ENCODE peak calls at places on chromosomes 2 and 18, in eight cellular contexts. X is tibial nerve; B is astrocyte; M is Caco-2; R is fibroblast of villous mesenchyme; C is adrenal gland; S is tibial artery; A is CD8-positive, alpha-beta T cell. F is an unnamed sample.
A peak's percentile ranks its signal among the peaks of the same experiment; 100 is the strongest.

GRCh38 chr2:65377556-65378307 is 54.7 kb downstream of the SPRED2 start:
- DNase-seq in X (no peak), B (peak; percentile 82), S (no peak), M (peak; percentile 59), R (peak; percentile 87), C (peak; percentile 62), A (no peak), F (no peak)

GRCh38 chr2:159506764-159507406 is 109.5 kb downstream of the BAZ2B start:
- DNase-seq in X (no peak), S (no peak), A (no peak), B (peak; percentile 59), M (no peak), C (no peak), R (no peak), F (no peak)

GRCh38 chr2:83991992-83992391 is 467.1 kb downstream of the SUCLG1 start:
- DNase-seq in C (no peak), A (no peak), S (no peak), B (no peak), X (no peak), M (no peak), R (no peak), F (no peak)

GRCh38 chr2:47654790-47655562 is 128.0 kb upstream of the MSH6 start:
- DNase-seq in X (no peak), A (no peak), M (no peak), C (no peak), S (no peak), R (no peak), B (no peak), F (no peak)

GRCh38 chr2:223563462-223563861 is 38.7 kb downstream of the SCG2 start:
- DNase-seq in X (no peak), S (no peak), B (peak; percentile 83), R (peak; percentile 81), C (no peak), M (no peak), A (no peak), F (no peak)

GRCh38 chr18:23828426-23828825 is 139.2 kb downstream of the LAMA3 start:
- DNase-seq in M (no peak), R (peak; percentile 61), B (peak; percentile 72), S (no peak), X (no peak), C (no peak), A (peak; percentile 53), F (peak; percentile 85)

GRCh38 chr2:235967358-235967757 is 200.8 kb downstream of the GBX2 start:
- DNase-seq in A (no peak), X (no peak), M (no peak), S (no peak), C (no peak), R (no peak), B (no peak), F (no peak)

GRCh38 chr18:70450658-70451253 is 161.9 kb downstream of the SOCS6 start:
- DNase-seq in S (no peak), B (no peak), M (no peak), A (no peak), X (no peak), C (no peak), R (peak; percentile 44), F (no peak)

GRCh38 chr18:76491436-76491800 is 3.6 kb downstream of the ZNF516 start:
- DNase-seq in S (peak; percentile 62), R (peak; percentile 76), A (peak; percentile 79), X (peak; percentile 76), M (peak; percentile 81), C (peak; percentile 76), B (peak; percentile 51), F (peak; percentile 25)

GRCh38 chr18:12858961-12859360 is 25.1 kb downstream of the PTPN2 start:
- DNase-seq in S (no peak), A (no peak), B (no peak), M (no peak), C (no peak), R (peak; percentile 29), X (no peak), F (no peak)

GRCh38 chr18:7021994-7022840 is 95.4 kb downstream of the LAMA1 start:
- DNase-seq in M (peak; percentile 78), C (peak; percentile 68), S (no peak), B (no peak), R (peak; percentile 32), A (no peak), X (no peak), F (no peak)

GRCh38 chr2:148130571-148130970 is 109.7 kb downstream of the MBD5 start:
- DNase-seq in S (no peak), C (no peak), A (no peak), M (no peak), B (peak; percentile 63), R (peak; percentile 19), X (no peak), F (no peak)

GRCh38 chr2:136986605-136987221 is 221.4 kb downstream of the THSD7B start:
- DNase-seq in A (no peak), S (no peak), R (no peak), C (no peak), M (no peak), X (no peak), B (no peak), F (no peak)

GRCh38 chr2:187500585-187501359 is 52.7 kb upstream of the CALCRL start:
- DNase-seq in R (peak; percentile 60), A (no peak), X (no peak), B (peak; percentile 58), C (no peak), M (peak; percentile 40), S (no peak), F (no peak)
- H3K4me3 ChIP-seq in R (no peak overlapping the region), A (no peak overlapping the region), X (no peak overlapping the region), B (no peak overlapping the region), C (no peak overlapping the region), M (no peak overlapping the region), S (no peak overlapping the region), F (no peak overlapping the region)

DNA sequence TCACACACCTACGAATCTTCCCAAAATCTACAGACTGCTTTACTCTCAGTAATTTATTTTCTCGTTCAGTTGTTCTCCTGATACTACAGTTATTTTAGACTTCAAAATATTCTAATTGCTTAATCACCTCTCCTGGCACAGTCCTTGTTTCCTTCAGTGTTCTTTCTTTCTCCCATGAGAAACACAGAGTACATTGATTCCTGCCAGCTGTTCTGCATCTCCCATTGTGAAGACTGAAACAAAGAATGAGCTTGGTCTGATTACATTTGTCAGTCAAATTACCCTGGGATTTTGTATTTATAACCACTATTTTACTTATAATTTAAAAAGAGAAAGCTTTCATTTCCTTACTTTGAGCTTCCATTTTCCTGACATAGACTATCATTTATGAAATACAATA is 63.9 kb upstream of the TANK start:
- DNase-seq in S (no peak), A (no peak), X (no peak), R (peak; percentile 20), C (no peak), B (no peak), M (no peak), F (no peak)
- H3K4me3 ChIP-seq in S (no peak overlapping the region), A (no peak overlapping the region), X (no peak overlapping the region), R (no peak overlapping the region), C (no peak overlapping the region), B (no peak overlapping the region), M (no peak overlapping the region), F (no peak overlapping the region)

GRCh38 chr2:174597347-174598047 is at the start of gene WIPF1:
- DNase-seq in S (no peak), R (peak; percentile 84), C (peak; percentile 75), B (peak; percentile 83), A (peak; percentile 68), X (no peak), M (no peak), F (peak; percentile 82)
- H3K4me3 ChIP-seq in S (peak within 1 kb of the TSS; percentile 12), R (no peak within 1 kb of the TSS), C (no peak within 1 kb of the TSS), B (peak within 1 kb of the TSS; percentile 18), A (peak within 1 kb of the TSS; percentile 59), X (peak within 1 kb of the TSS; percentile 5), M (no peak within 1 kb of the TSS), F (peak within 1 kb of the TSS; percentile 93)

GRCh38 chr2:203909192-203909945 is 27.2 kb upstream of the ICOS start:
- DNase-seq in B (peak; percentile 56), R (peak; percentile 66), C (no peak), A (no peak), M (no peak), S (no peak), X (peak; percentile 67), F (peak; percentile 50)
- H3K4me3 ChIP-seq in B (no peak overlapping the region), R (peak overlapping the region; percentile 23), C (no peak overlapping the region), A (no peak overlapping the region), M (no peak overlapping the region), S (peak overlapping the region; percentile 26), X (no peak overlapping the region), F (no peak overlapping the region)